ENCODE peak calls at places on chromosome 16, in six cellular contexts. T is tibial artery, H is epithelial cell of esophagus, B is heart right ventricle, F is body of pancreas, M is nephron progenitor cell. P is an unnamed sample.

GRCh38 chr16:69293401-69293800 is 17.7 kb upstream of the VPS4A start:
- DNase-seq in F (no peak), H (no peak), T (no peak), B (no peak), M (no peak), P (no peak)

GRCh38 chr16:2831203-2831602 is 1.1 kb downstream of the ZG16B start:
- DNase-seq in T (no peak), B (no peak), F (no peak), H (no peak), M (no peak), P (no peak)

GRCh38 chr16:16120382-16121184 is 102.7 kb downstream of the ABCC6 start:
- DNase-seq in M (no peak), B (peak; percentile 66), H (no peak), T (no peak), F (no peak), P (no peak)

GRCh38 chr16:58832496-58832895 is 98.4 kb upstream of the GOT2 start:
- DNase-seq in T (no peak), B (no peak), H (no peak), F (no peak), M (no peak), P (no peak)

GRCh38 chr16:28866454-28866804 is 2.8 kb downstream of the SH2B1 start:
- DNase-seq in B (no peak), M (no peak), T (no peak), F (no peak), H (no peak), P (no peak)

GRCh38 chr16:27511657-27512056 is 38.1 kb downstream of the GTF3C1 start:
- DNase-seq in B (peak; percentile 67), H (no peak), M (peak; percentile 40), T (no peak), F (no peak), P (no peak)

GRCh38 chr16:12723681-12724080 is 80.0 kb downstream of the CPPED1 start:
- DNase-seq in F (no peak), H (no peak), M (no peak), T (no peak), B (no peak), P (no peak)

GRCh38 chr16:25110392-25110947 is 1.1 kb upstream of the LCMT1 start:
- DNase-seq in T (no peak), H (no peak), F (no peak), M (no peak), B (no peak), P (no peak)

GRCh38 chr16:81521141-81521626 is 76.6 kb downstream of the CMIP start:
- DNase-seq in H (no peak), F (no peak), M (peak; percentile 40), B (no peak), T (peak; percentile 62), P (no peak)

GRCh38 chr16:48317614-48318013 is 67.6 kb downstream of the SIAH1 start:
- DNase-seq in B (no peak), T (no peak), M (no peak), F (no peak), H (peak; percentile 43), P (no peak)

GRCh38 chr16:57991551-57992059 is 8.9 kb downstream of the ZNF319 start:
- DNase-seq in H (no peak), F (no peak), T (no peak), B (no peak), M (no peak), P (no peak)

GRCh38 chr16:4351880-4352279 is 759 bp upstream of the PAM16 start:
- DNase-seq in B (no peak), F (no peak), T (no peak), H (peak; percentile 65), M (no peak), P (no peak)

GRCh38 chr16:20944861-20945390 is 44.4 kb downstream of the LYRM1 start:
- DNase-seq in F (no peak), H (peak; percentile 39), M (no peak), B (no peak), T (no peak), P (no peak)

GRCh38 chr16:35737076-35737475 is 2277.7 kb downstream of the TP53TG3F start:
- DNase-seq in T (no peak), F (no peak), M (no peak), B (no peak), H (no peak), P (no peak)

DNA sequence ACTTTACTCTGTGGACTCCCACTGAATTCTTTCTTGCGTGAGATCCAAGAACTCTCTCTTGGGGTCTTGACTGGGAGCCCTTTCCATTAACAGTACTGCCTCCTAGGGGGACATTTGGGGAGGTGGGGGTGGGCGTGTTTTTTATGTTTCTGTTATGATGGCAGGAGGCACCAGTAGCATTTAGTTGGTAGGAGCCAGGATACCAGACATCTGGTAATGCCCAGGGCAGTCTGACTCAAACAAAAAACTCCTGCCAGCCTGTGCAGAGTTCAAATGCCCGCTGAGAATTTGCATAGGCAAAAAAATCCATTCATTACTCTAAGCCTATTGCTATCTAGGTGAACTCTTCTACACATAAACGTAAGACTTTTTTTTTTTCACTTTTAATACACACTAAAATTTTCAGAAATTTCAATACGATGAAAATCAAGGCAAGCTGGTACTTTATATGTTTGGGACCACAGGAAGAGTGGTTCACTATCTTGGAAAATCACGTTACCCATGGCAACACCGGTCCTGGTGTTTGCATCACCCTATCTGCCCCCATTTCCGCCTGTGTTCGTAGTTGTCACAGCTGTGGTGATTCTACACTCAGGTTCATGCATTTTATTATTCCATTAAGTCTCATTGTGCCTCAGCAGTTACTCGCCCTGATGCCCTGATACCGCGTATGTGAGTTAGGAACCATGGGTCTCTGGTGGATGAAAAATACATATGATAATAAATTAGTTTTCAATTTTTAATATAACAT is 121.1 kb upstream of the XYLT1 start:
- DNase-seq in H (no peak), F (no peak), T (no peak), B (no peak), M (no peak), P (no peak)
- TF ChIP-seq CTCF in H (no peak), F (no peak), T (no peak), B (no peak), M (no peak), P (no peak)

GRCh38 chr16:11254913-11255736 is 879 bp downstream of the SOCS1 start:
- DNase-seq in H (peak; percentile 63), F (peak; percentile 33), B (no peak), M (peak; percentile 56), T (peak; percentile 74), P (no peak)
- TF ChIP-seq CTCF in H (no peak), F (no peak), B (no peak), M (no peak), T (no peak), P (peak; percentile 40)

GRCh38 chr16:77618011-77618410 is 104.3 kb upstream of the NUDT7 start:
- DNase-seq in M (no peak), H (no peak), F (no peak), T (no peak), B (no peak), P (no peak)
- TF ChIP-seq CTCF in M (no peak), H (no peak), F (no peak), T (no peak), B (no peak), P (no peak)

GRCh38 chr16:85284138-85284897 is 172.0 kb upstream of the CIBAR2 start:
- DNase-seq in T (no peak), B (no peak), F (no peak), H (no peak), M (no peak), P (no peak)
- TF ChIP-seq CTCF in T (no peak), B (no peak), F (no peak), H (no peak), M (no peak), P (no peak)

DNA sequence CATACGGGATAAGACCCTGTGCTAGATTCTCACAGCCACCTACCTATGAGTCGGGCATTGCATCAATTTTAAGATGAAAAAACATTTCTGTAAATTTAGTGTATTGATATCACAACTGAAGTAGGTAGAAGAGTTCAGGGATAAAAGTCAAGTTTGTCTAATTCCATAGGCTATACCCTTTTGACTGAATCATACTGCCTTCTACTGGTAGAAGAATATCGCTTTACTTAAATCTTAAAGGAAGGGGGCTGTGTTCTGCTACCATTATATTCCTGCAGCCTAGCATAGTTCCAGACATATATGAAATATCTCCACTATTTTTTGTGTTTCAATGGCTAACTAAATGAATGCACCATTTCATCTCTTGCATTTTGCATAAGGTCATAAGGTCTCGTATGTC is 1128.6 kb downstream of the CDH8 start:
- DNase-seq in T (no peak), H (no peak), B (no peak), M (no peak), F (no peak), P (no peak)
- TF ChIP-seq CTCF in T (no peak), H (no peak), B (no peak), M (no peak), F (no peak), P (no peak)

GRCh38 chr16:8905795-8906591 is 23.8 kb downstream of the LITAFD start:
- DNase-seq in B (no peak), M (no peak), H (no peak), T (no peak), F (no peak), P (no peak)
- TF ChIP-seq CTCF in B (no peak), M (no peak), H (peak; percentile 22), T (no peak), F (no peak), P (no peak)

DNA sequence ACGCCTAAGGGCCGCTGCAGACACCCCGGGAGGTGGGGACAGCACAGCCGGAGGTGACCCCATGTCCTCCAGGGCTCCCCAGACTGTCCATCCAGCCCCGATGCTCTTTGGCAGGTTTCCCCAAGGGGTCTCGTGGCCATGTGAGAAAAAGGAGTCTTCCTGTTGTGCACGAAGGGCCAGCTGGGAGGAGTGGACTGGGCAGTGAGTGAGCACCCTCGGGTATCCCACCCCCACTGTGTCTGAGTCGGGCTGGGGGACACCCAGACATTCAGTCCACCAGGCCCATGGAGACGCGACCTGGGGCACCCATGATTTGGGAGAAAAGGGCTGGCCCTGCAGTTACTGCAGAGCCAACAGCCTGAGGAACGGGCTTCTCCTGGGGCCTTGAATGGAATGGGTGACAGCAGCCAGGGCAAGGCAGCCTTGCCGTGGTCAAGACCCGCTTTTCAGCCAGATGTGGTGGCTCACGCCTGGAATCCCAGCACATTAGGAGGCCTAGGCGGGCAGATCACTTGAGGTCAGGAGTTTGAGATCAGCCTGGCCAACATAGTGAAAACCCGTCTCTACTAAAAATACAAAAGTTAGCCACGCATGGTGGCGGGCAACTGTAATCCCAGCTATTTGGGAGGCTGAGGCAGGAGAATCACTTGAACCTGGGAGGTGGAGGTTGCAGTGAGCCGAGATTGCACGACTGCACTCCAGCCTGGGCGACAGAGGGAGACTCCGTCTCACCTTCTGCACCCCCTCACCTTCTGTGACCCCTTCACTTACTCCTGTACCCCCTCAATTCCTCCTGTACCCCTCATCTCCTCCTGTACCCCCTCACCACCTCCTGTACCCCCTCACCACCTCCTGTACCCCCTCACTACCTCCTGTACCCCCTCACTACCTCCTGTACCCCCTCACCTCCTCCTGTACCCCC is 24.1 kb upstream of the CAPN15 start:
- DNase-seq in M (no peak), T (no peak), H (no peak), B (no peak), F (no peak), P (no peak)
- TF ChIP-seq CTCF in M (no peak), T (no peak), H (no peak), B (no peak), F (no peak), P (no peak)